ENCODE peak calls at places on chromosomes 2 and 18, in six cellular contexts. Z, U, A, B, C and J are unnamed samples.

GRCh38 chr2:64462940-64463339 is 9.0 kb downstream of the LGALSL start:
- DNase-seq in Z (no peak), U (no peak), A (no peak), B (no peak), C (peak), J (no peak)

GRCh38 chr2:144749188-144749587 is 229.3 kb upstream of the ZEB2 start:
- DNase-seq in Z (no peak), U (no peak), A (no peak), B (no peak), C (no peak), J (no peak)

GRCh38 chr2:178257127-178257526 is 62.8 kb downstream of the OSBPL6 start:
- DNase-seq in Z (no peak), U (no peak), A (no peak), B (no peak), C (no peak), J (no peak)

GRCh38 chr2:168974370-168974769 is 56.8 kb downstream of the ABCB11 start:
- DNase-seq in Z (no peak), U (no peak), A (no peak), B (no peak), C (no peak), J (peak)

GRCh38 chr2:98517636-98518035 is 73.0 kb downstream of the INPP4A start:
- DNase-seq in Z (no peak), U (no peak), A (no peak), B (no peak), C (no peak), J (no peak)

GRCh38 chr2:1661891-1662605 is 82.3 kb downstream of the PXDN start:
- DNase-seq in Z (no peak), U (no peak), A (no peak), B (no peak), C (no peak), J (no peak)

GRCh38 chr2:218010116-218010837 is 7.5 kb upstream of the TNS1 start:
- DNase-seq in Z (peak), U (peak), A (peak), B (peak), C (peak), J (no peak)

GRCh38 chr2:162114291-162114690 is 37.8 kb downstream of the GCG start:
- DNase-seq in Z (no peak), U (no peak), A (no peak), B (peak), C (no peak), J (no peak)

GRCh38 chr2:7281802-7282201 is 364.6 kb downstream of the RNF144A start:
- DNase-seq in Z (no peak), U (no peak), A (no peak), B (no peak), C (no peak), J (no peak)

GRCh38 chr2:71456617-71457016 is 3.3 kb downstream of the DYSF start:
- DNase-seq in Z (no peak), U (no peak), A (no peak), B (no peak), C (no peak), J (no peak)

GRCh38 chr2:71457123-71457958 is 4.0 kb downstream of the DYSF start:
- DNase-seq in Z (no peak), U (no peak), A (no peak), B (no peak), C (no peak), J (peak)

GRCh38 chr2:71455011-71455740 is 1.8 kb downstream of the DYSF start:
- DNase-seq in Z (no peak), U (no peak), A (no peak), B (peak), C (no peak), J (no peak)

GRCh38 chr2:71454221-71455010 is 1.1 kb downstream of the DYSF start:
- DNase-seq in Z (no peak), U (no peak), A (no peak), B (no peak), C (no peak), J (peak)

GRCh38 chr2:71455741-71456569 is 2.6 kb downstream of the DYSF start:
- DNase-seq in Z (no peak), U (no peak), A (no peak), B (peak), C (no peak), J (no peak)
- TF ChIP-seq POLR2A in Z (no peak), U (no peak), A (no peak), B (no peak), C (no peak), J (no peak)

DNA sequence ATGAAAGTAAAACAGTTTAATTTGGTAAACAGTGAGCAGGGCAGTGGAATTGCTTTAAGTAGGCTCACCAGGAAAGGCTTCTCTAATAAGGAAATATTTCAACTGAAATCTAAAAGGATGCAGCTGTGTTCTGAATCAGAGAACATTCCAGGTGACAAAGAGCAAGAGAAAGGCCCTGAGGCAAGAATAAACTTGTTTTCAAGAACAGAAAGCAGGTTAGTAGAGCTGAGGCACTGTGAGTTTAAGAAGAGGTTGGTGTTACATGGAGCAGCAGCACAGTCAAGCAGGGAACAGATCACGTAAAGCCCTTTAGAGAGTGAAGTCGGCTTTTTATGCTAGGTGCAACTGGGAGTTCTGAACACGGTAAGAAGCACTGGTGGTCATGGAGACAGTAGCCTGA is 57.0 kb upstream of the SCN1A start:
- DNase-seq in Z (no peak), U (no peak), A (no peak), B (peak), C (peak), J (no peak)
- TF ChIP-seq POLR2A in Z (no peak), U (no peak), A (no peak), B (no peak), C (no peak), J (no peak)

GRCh38 chr2:24832991-24833671 is 39.9 kb downstream of the CENPO start:
- DNase-seq in Z (no peak), U (no peak), A (no peak), B (no peak), C (no peak), J (no peak)

GRCh38 chr2:24830786-24831185 is 37.6 kb downstream of the CENPO start:
- DNase-seq in Z (peak), U (no peak), A (peak), B (no peak), C (no peak), J (no peak)

GRCh38 chr2:24832526-24832925 is 39.3 kb downstream of the CENPO start:
- DNase-seq in Z (no peak), U (no peak), A (no peak), B (no peak), C (no peak), J (no peak)

GRCh38 chr2:24831216-24831615 is 38.0 kb downstream of the CENPO start:
- DNase-seq in Z (peak), U (no peak), A (no peak), B (no peak), C (no peak), J (no peak)

GRCh38 chr2:24831736-24832421 is 38.7 kb downstream of the CENPO start:
- DNase-seq in Z (no peak), U (no peak), A (peak), B (no peak), C (no peak), J (no peak)
- TF ChIP-seq POLR2A in Z (no peak), U (no peak), A (no peak), B (no peak), C (no peak), J (no peak)

DNA sequence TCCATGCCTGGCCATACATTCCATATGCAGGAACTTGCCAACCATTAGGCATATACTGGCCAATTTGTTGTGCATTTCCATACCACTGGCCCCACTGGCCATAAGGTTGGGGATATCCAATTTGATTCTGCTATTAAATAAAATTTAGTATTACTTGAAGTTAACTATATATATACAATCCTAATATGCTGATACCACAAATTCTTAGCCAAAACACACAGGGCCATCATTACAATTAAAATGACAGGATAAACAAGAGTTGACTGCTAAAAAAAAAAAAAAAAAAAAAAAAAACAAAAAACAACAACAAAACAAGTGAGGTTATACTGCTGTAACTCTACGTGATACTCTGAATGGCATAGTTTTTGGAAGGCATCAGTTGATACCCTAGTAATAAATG is 23.5 kb upstream of the C2orf42 start:
- DNase-seq in Z (no peak), U (no peak), A (no peak), B (no peak), C (no peak), J (no peak)
- TF ChIP-seq POLR2A in Z (no peak), U (no peak), A (no peak), B (no peak), C (no peak), J (no peak)

DNA sequence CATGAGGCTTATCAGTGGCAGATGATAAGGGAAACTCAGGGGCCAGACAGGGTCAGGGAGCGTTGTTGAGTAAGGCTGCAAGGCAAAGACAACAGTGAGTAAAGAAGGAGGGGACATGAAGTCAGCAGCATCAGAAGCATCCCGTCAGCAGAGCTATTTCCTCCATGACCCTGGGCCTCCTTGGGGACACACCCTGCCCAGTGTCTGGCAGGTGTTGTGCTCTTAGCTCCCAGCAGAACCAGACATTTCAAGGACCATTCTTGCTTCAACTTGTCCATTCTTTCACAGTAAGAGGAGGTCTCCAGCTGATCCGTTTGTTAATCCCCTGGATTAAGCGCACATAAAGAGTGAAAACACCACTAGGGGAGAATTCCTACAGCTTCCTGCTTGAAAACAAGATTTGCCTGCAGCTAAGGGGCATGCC is 88.7 kb upstream of the MEIS1 start:
- DNase-seq in Z (no peak), U (no peak), A (no peak), B (no peak), C (no peak), J (no peak)
- TF ChIP-seq POLR2A in Z (no peak), U (no peak), A (no peak), B (no peak), C (no peak), J (no peak)

DNA sequence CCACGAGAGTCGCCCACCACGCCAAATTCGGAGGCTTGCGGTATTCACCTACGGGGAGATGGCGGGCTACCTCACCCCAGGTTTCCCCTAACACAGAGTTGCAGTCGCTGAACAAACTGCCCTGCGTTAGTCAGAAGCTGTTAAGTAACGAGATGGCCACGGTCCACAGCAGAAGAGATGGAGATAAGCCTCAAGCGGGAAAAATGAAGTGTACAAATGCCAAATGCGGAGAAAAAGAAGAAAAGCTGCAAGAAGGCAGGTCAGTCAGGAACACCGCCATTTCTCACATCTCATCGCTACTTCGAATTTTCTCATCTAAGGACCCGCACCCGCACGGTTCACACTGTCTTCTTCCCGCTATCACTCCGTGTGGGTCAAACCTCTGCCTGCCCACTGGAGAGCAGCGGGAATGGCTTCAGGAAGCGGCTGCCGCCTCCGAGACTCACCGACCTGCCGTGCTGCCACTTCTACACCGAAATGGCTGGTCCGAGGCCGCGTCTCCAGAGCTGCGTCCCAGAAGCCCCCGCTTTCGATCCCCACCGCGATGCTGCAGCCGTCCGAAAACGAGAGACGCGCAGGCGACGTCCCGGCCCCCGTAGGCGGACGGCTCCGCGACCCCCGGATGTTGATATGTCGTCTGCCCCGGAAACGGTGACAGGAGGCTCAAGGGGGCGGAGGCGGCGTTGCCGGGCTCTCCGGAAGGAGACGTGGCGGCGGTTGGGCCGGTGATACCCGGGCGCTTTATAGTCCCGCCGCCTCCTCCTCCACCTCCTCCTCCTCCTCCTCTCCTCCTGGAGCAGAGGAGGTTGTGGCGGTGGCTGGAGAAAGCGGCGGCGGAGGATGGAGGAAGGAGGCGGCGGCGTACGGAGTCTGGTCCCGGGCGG is at the start of the genes ASB3 and ERLEC1:
- DNase-seq in Z (peak), U (peak), A (peak), B (peak), C (peak), J (peak)
- TF ChIP-seq POLR2A in Z (peak), U (peak), A (peak), B (peak), C (peak), J (peak)

GRCh38 chr2:174599310-174599941 is 1.8 kb upstream of the WIPF1 start:
- DNase-seq in Z (no peak), U (no peak), A (no peak), B (no peak), C (no peak), J (no peak)

GRCh38 chr2:174595904-174596397 is 1.7 kb downstream of the WIPF1 start:
- DNase-seq in Z (no peak), U (no peak), A (no peak), B (no peak), C (no peak), J (no peak)

GRCh38 chr2:174596994-174597346 is 634 bp downstream of the WIPF1 start:
- DNase-seq in Z (no peak), U (no peak), A (no peak), B (no peak), C (peak), J (no peak)

GRCh38 chr2:174595415-174595814 is 2.2 kb downstream of the WIPF1 start:
- DNase-seq in Z (no peak), U (no peak), A (no peak), B (no peak), C (no peak), J (peak)

DNA sequence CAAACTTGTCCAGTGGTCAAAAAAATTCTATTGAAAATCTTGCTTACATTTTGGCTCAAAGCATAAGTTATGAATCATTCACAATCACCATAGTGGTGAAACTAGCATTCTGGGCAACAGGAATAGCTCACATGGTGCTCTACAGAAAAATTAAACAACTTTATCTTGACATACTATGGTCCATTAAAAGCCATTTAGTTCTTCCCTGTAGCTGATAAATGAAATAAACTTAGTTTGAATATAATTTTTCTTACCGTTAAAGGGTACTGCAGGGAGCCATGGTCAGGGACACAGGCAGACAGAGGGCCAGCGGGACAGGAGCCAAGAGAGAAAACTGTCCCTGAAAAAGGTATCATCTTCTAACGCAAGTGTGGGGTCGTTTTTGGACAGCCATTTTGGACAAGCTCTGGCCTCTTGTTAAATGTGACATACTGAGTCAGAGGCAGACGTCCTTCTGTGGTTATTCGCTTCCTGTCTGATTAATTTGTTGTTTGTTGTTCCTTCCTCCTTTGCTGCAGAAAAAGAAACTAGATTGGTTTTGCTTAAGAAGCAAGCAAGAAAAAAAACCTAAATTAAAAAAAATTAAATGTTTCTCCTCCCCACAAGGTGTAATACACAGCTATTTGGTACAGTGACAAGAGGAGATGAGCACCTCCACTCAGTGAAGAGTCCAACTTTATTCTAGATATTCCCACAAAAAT is at the start of gene WIPF1:
- DNase-seq in Z (no peak), U (peak), A (no peak), B (peak), C (peak), J (peak)
- TF ChIP-seq POLR2A in Z (peak), U (no peak), A (no peak), B (no peak), C (no peak), J (peak)

DNA sequence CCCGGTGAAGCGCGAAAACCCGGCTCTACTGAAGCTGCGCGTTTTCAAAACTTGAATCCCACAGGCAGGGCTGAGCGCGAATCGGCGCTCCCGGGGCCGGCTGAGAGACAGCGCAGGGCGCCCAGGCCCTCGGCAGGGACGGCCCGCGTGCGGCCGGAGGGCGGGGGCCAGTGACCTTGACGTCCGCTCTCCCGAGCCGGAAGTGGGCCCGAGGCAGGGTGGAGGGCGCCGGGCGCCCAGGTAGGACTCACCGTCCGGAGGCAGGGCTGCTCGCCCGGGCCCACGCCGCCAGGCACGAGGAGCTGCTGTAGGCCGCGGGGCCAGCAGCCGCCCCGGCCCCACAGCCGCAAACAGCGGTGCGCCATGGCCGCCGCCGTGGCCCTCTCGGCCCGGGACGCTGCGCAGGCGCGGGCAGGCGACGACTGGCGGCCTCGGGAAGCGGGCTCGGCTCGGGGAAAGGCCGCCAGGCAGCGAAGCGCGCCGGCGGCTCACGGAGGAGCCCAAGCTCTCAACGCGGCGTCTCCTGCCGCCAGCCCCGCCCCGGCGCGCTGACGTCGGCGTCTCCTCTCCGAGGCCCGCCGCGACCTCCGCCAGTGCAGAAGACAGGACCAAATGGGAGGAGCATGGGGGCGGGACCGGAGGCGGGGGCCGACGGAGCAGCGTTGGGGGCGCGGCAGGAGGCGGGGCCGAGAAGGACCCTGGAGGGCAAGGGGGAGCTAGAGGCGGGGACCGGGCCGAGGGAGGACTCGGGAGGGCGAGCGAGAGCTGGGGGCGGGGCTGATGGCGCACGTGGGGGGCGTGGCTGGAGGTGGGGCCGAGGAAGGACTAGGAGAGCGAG is at the start of gene AFG3L2:
- DNase-seq in Z (peak), U (peak), A (peak), B (peak), C (peak), J (peak)
- TF ChIP-seq POLR2A in Z (peak), U (peak), A (peak), B (peak), C (peak), J (peak)